ENCODE peak calls at places on chromosome 5, in ten cellular contexts. G, H, K, B, D, C, Z, N, P and O are unnamed samples.

GRCh38 chr5:135242021-135242480 is 157.0 kb downstream of the MACROH2A1 start:
- DNase-seq in G (no peak), H (peak; percentile 58), K (peak; percentile 69), B (no peak), D (no peak), C (no peak), Z (no peak), N (peak; percentile 54), P (peak; percentile 5), O (no peak)

GRCh38 chr5:160311491-160312138 is 749 bp downstream of the CCNJL start:
- DNase-seq in G (peak; percentile 72), H (no peak), K (peak; percentile 40), B (no peak), D (peak; percentile 78), C (peak; percentile 53), Z (peak; percentile 48), N (no peak), P (no peak), O (peak; percentile 61)

GRCh38 chr5:44345871-44346270 is 43.3 kb downstream of the FGF10 start:
- DNase-seq in G (no peak), H (no peak), K (no peak), B (no peak), D (no peak), C (no peak), Z (peak; percentile 2), N (no peak), P (no peak), O (no peak)

GRCh38 chr5:57405984-57406383 is 76.6 kb downstream of the ACTBL2 start:
- DNase-seq in G (no peak), H (no peak), K (no peak), B (no peak), D (no peak), C (no peak), Z (no peak), N (no peak), P (no peak), O (no peak)

GRCh38 chr5:40844565-40844964 is 3.4 kb downstream of the CARD6 start:
- DNase-seq in G (no peak), H (no peak), K (no peak), B (no peak), D (no peak), C (no peak), Z (no peak), N (no peak), P (no peak), O (no peak)

GRCh38 chr5:98455660-98456059 is 317.8 kb upstream of the RGMB start:
- DNase-seq in G (no peak), H (no peak), K (no peak), B (no peak), D (no peak), C (no peak), Z (no peak), N (no peak), P (no peak), O (no peak)

GRCh38 chr5:127080001-127080478 is 6.7 kb upstream of the C5orf63 start:
- DNase-seq in G (no peak), H (no peak), K (no peak), B (no peak), D (no peak), C (peak; percentile 36), Z (peak; percentile 53), N (peak; percentile 90), P (no peak), O (no peak)

GRCh38 chr5:145981612-145982571 is 45.5 kb downstream of the SH3RF2 start:
- DNase-seq in G (no peak), H (no peak), K (no peak), B (no peak), D (no peak), C (no peak), Z (no peak), N (peak; percentile 30), P (peak; percentile 63), O (no peak)

GRCh38 chr5:73231245-73231778 is 58.3 kb downstream of the TMEM174 start:
- DNase-seq in G (no peak), H (no peak), K (no peak), B (no peak), D (no peak), C (no peak), Z (no peak), N (no peak), P (no peak), O (no peak)

GRCh38 chr5:74316064-74316586 is 324.4 kb downstream of the ENC1 start:
- DNase-seq in G (no peak), H (peak; percentile 22), K (peak; percentile 77), B (no peak), D (peak; percentile 89), C (no peak), Z (no peak), N (peak; percentile 99), P (no peak), O (no peak)

GRCh38 chr5:68435611-68436010 is 220.1 kb downstream of the PIK3R1 start:
- DNase-seq in G (no peak), H (no peak), K (no peak), B (no peak), D (no peak), C (no peak), Z (no peak), N (no peak), P (no peak), O (no peak)

GRCh38 chr5:83703059-83703458 is 17.6 kb downstream of the HAPLN1 start:
- DNase-seq in G (no peak), H (no peak), K (no peak), B (no peak), D (no peak), C (no peak), Z (no peak), N (no peak), P (no peak), O (no peak)

DNA sequence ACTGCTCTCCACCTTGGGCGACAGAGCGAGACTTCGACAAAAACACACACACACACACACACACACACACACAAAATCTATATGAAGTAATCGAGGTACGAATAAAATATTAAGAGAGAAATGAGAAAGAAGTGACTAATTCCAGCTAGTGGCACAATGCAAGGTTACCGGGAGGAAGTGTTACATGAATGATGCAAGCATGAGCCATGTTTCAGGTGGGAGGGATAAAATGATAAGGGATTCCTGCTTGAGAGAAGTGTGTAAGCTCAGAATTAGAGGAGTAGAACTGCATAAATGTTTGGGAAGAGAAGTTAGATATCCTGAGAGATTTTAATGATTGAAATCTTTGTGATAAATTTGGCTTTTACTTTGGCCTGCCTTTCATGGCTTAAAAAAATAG is 18.8 kb downstream of the HAPLN1 start:
- DNase-seq in G (no peak), H (no peak), K (no peak), B (no peak), D (no peak), C (no peak), Z (no peak), N (peak; percentile 54), P (no peak), O (no peak)
- H3K4me3 ChIP-seq in G (no peak overlapping the region), H (no peak overlapping the region), K (no peak overlapping the region), B (no peak overlapping the region), D (no peak overlapping the region), C (no peak overlapping the region), Z (no peak overlapping the region), N (no peak overlapping the region), P (no peak overlapping the region), O (no peak overlapping the region)

DNA sequence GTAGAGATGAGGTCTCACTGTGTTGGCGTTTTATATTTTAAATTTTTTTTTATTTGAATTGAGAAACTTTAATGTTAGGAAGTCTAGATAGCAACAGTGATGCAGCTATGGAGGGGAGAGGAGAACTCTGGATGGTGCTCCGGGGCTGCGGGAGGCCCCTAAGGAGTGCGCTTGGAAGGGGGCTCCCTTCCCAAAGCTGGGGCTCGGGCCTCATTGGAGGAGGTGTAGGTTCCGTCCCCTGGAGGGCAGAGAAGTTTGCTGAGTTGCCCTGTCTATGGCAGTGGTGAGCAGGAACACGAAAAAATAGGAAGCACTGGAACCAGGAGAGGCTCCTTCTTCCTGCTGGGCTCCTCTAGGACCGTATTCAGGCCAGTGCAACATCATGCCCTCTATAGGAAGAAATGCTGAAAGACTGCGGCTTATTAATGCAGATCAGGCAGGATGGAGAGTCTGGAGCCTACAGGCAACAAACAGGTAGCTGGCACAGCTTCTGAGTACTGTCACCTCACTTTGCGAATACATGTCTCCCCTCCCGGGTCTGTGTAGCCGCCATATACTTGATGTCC is 16.1 kb downstream of the AHRR start:
- DNase-seq in G (no peak), H (no peak), K (no peak), B (no peak), D (no peak), C (peak; percentile 65), Z (peak; percentile 80), N (peak; percentile 19), P (no peak), O (no peak)
- H3K27me3 ChIP-seq in G (no peaks in the 10 kb centered on the region), H (peaks cover 1% of the 10 kb centered on the region), K (no peaks in the 10 kb centered on the region), B (no peaks in the 10 kb centered on the region), D (no peaks in the 10 kb centered on the region), C (peaks cover 2% of the 10 kb centered on the region), Z (peaks cover 10% of the 10 kb centered on the region), N (no peaks in the 10 kb centered on the region), P (peaks cover 7% of the 10 kb centered on the region), O (no peaks in the 10 kb centered on the region)

DNA sequence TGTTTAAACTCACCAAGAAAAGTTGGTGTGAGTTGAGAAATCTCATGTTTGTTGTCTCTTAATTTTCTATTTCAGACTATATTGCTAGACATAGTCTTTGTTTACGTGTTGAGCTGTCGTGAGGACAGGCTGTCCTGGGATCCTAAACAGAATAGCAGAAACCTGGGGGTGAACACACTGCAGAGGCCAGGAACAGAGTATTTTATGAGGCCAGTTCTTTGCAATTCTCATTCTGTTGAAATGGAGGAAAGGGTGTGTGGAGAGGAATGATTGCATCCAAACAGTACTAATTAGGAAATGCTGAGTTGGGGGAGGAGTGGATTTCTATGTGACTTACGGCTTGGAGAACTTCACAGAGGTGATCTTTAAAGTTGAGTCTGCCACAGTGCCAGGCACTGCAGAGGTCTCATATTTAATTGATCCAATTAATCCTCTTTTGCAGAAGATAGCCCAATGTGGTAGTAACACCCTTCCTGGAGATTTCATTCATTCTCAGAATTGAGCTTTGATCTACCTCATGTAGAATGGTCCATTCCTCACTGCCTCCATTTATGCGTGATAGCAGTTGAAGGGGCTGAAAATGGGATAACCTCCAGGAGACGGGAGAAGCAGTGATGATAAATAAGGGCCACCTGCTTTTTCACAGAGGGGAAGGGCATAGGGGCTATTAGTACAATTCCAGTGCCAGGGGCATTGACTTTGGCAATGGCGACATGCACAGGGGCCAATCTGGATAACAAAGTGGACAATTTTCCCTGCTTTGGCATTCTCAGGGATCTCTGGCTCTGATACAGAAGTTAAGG is 84.7 kb upstream of the TNFAIP8 start:
- DNase-seq in G (no peak), H (no peak), K (no peak), B (no peak), D (no peak), C (no peak), Z (no peak), N (no peak), P (peak; percentile 57), O (peak; percentile 62)
- H3K4me1 ChIP-seq in G (no peaks in the 10 kb centered on the region), H (peaks cover 3% of the 10 kb centered on the region), K (no peaks in the 10 kb centered on the region), B (peaks cover 59% of the 10 kb centered on the region), D (peaks cover 2% of the 10 kb centered on the region), C (no peaks in the 10 kb centered on the region), Z (peaks cover 16% of the 10 kb centered on the region), N (peaks cover 42% of the 10 kb centered on the region), P (peaks cover 74% of the 10 kb centered on the region), O (peaks cover 49% of the 10 kb centered on the region)

DNA sequence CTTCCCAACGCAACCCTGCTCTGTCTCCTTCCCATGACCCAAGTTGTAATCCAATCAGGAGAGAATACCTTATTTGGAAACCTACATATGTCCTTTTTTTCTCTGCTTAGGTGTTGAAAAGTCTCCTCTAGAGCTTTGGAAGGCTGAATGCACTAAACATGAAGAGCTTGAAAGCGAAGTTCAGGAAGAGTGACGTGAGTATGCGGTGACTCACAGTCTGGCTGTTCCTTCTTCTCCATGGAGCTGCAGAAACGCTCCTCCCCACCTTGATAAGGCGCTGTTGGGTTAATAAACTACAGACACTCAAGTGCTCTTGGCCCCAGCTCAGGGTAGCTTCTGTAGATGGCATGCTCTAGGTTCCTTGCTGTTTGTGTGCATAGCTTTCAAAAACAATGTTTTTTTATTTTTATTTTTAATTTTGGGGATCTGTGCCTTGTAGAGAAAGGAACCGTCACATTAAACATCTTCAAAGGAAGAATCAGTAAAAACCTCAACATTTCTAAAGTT is 30.7 kb downstream of the RAI14 start:
- DNase-seq in G (no peak), H (peak; percentile 21), K (peak; percentile 78), B (no peak), D (peak; percentile 86), C (peak; percentile 90), Z (no peak), N (peak; percentile 79), P (peak; percentile 86), O (peak; percentile 89)
- H3K4me3 ChIP-seq in G (no peak overlapping the region), H (no peak overlapping the region), K (peak overlapping the region; percentile 17), B (no peak overlapping the region), D (no peak overlapping the region), C (no peak overlapping the region), Z (no peak overlapping the region), N (no peak overlapping the region), P (no peak overlapping the region), O (peak overlapping the region; percentile 29)